ENCODE peak calls at places on chromosomes 5 and 9, in eight cellular contexts. Z is IMR-90, N is breast epithelium, I is tibial nerve, O is HCT116, Y is GM12892, G is adrenal gland, C is A549. W is an unnamed sample.
A peak's percentile ranks its signal among the peaks of the same experiment; 100 is the strongest.

GRCh38 chr9:17330097-17330496 is 195.3 kb downstream of the CNTLN start:
- DNase-seq in Z (peak; percentile 46), N (no peak), I (no peak), O (no peak), Y (no peak), G (no peak), C (no peak), W (no peak)

GRCh38 chr9:462611-463010 is 247.9 kb downstream of the DOCK8 start:
- DNase-seq in Z (no peak), N (no peak), I (no peak), O (no peak), Y (no peak), G (no peak), C (no peak), W (no peak)

GRCh38 chr5:111262815-111263214 is 38.6 kb downstream of the CAMK4 start:
- DNase-seq in Z (no peak), N (no peak), I (no peak), O (no peak), Y (no peak), G (no peak), C (no peak), W (no peak)

GRCh38 chr5:10355071-10355889 is 1.8 kb downstream of the MARCHF6 start:
- DNase-seq in Z (peak; percentile 71), N (no peak), I (no peak), O (no peak), Y (no peak), G (no peak), C (no peak), W (no peak)

GRCh38 chr9:136865768-136866103 is 372 bp downstream of the EDF1 start:
- DNase-seq in Z (no peak), N (peak; percentile 52), I (no peak), O (no peak), Y (no peak), G (peak; percentile 47), C (no peak), W (no peak)

GRCh38 chr9:13841801-13842462 is 472.0 kb downstream of the NFIB start:
- DNase-seq in Z (no peak), N (no peak), I (no peak), O (no peak), Y (no peak), G (no peak), C (no peak), W (no peak)

GRCh38 chr5:128199104-128199503 is 115.5 kb downstream of the SLC12A2 start:
- DNase-seq in Z (peak; percentile 76), N (no peak), I (no peak), O (peak; percentile 51), Y (no peak), G (no peak), C (peak; percentile 47), W (no peak)

GRCh38 chr5:11298877-11299276 is 537.8 kb upstream of the DAP start:
- DNase-seq in Z (no peak), N (no peak), I (no peak), O (no peak), Y (no peak), G (no peak), C (no peak), W (no peak)

GRCh38 chr5:53039855-53040254 is 50.7 kb downstream of the ITGA2 start:
- DNase-seq in Z (no peak), N (no peak), I (no peak), O (no peak), Y (no peak), G (no peak), C (no peak), W (no peak)

GRCh38 chr9:113631093-113631765 is 167.7 kb downstream of the RGS3 start:
- DNase-seq in Z (no peak), N (peak; percentile 25), I (no peak), O (no peak), Y (no peak), G (peak; percentile 13), C (no peak), W (no peak)

GRCh38 chr9:129863059-129863690 is 27.9 kb downstream of the USP20 start:
- DNase-seq in Z (peak; percentile 81), N (no peak), I (no peak), O (no peak), Y (no peak), G (no peak), C (no peak), W (no peak)

GRCh38 chr5:36240779-36241635 is 718 bp downstream of the NADK2 start:
- DNase-seq in Z (peak; percentile 59), N (peak; percentile 54), I (peak; percentile 38), O (no peak), Y (peak; percentile 26), G (peak; percentile 68), C (peak; percentile 60), W (peak; percentile 21)
- TF ChIP-seq POLR2A in Z (no peak), N (no peak), I (no peak), O (no peak), Y (no peak), G (no peak), C (no peak), W (no peak)

GRCh38 chr5:116574682-116575634 is at the start of gene SEMA6A:
- DNase-seq in Z (peak; percentile 75), N (peak; percentile 85), I (peak; percentile 80), O (peak; percentile 95), Y (peak; percentile 71), G (peak; percentile 94), C (peak; percentile 82), W (peak; percentile 21)

GRCh38 chr5:116573279-116573616 is 1.4 kb downstream of the SEMA6A start:
- DNase-seq in Z (no peak), N (peak; percentile 54), I (no peak), O (no peak), Y (peak; percentile 33), G (peak; percentile 52), C (peak; percentile 7), W (no peak)

GRCh38 chr5:116575635-116576042 is 1.0 kb upstream of the SEMA6A start:
- DNase-seq in Z (no peak), N (no peak), I (no peak), O (no peak), Y (no peak), G (no peak), C (no peak), W (no peak)

GRCh38 chr5:116572375-116573278 is 2.0 kb downstream of the SEMA6A start:
- DNase-seq in Z (no peak), N (peak; percentile 57), I (no peak), O (no peak), Y (no peak), G (peak; percentile 67), C (peak; percentile 5), W (no peak)

DNA sequence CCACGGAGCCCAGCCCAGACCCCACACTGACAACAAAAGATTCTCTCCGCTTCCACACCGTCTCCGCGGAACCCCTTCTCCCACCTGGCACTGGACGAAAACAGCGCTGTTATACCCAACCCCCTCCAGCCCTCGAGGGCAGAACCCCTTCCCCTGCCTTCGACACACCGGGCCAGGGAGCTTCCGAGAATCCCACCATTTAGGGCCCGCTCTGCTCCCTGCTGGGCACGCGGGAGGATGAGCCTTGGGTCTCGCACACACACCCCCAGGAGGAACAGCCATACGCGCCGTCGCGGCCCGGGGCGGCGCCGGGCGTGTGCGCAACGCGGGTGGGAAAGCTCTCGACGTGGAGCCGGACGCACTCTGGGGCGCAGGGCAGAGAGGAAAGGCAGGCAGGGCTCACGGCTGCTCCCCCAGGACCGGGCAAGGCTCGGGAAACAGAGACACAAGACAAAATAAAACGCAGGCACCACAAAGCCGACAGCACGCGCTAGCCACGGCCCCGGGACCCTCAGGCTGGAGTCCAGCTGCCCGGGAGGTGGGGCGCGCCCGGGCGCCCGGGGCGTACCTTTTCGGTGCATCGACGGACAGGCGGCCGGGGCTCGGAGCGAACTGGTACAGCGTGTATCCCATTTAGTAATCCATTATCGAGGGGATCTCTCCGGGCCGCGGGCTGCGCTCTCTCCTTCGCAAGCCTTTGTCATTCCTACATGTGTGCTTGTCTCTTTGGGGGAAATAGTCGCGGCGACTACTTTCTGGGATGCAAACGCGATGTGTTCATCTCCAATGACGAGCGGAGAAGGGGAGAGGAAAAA is 799 bp downstream of the SEMA6A start:
- DNase-seq in Z (no peak), N (no peak), I (no peak), O (no peak), Y (no peak), G (peak; percentile 28), C (peak; percentile 7), W (no peak)
- TF ChIP-seq POLR2A in Z (no peak), N (no peak), I (no peak), O (no peak), Y (no peak), G (no peak), C (no peak), W (no peak)

DNA sequence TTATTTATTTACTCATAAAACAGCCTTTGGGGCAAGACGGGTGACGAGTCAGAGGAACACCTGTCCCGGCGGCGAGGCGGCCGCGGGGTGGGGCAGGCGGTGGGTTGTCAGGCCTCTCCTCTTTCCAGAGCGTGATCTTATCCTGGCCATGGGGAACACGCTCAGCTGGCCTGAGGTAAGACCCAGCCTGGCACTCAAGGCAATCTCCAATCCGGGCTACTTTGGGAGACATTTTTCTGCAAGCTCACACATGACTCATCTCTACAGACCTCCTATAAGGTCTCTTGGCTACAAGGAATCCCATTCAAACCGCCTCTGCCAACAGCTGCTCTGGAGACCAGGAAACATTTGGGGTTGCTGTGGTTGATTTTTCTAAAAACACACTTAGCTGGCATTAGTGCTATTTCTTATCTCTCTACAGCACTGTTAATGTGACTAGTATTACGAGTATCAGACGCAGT is 6.2 kb downstream of the RAPGEF1 start:
- DNase-seq in Z (peak; percentile 96), N (no peak), I (no peak), O (no peak), Y (no peak), G (peak; percentile 78), C (peak; percentile 88), W (no peak)
- TF ChIP-seq POLR2A in Z (no peak), N (no peak), I (no peak), O (no peak), Y (peak; percentile 37), G (no peak), C (no peak), W (no peak)

DNA sequence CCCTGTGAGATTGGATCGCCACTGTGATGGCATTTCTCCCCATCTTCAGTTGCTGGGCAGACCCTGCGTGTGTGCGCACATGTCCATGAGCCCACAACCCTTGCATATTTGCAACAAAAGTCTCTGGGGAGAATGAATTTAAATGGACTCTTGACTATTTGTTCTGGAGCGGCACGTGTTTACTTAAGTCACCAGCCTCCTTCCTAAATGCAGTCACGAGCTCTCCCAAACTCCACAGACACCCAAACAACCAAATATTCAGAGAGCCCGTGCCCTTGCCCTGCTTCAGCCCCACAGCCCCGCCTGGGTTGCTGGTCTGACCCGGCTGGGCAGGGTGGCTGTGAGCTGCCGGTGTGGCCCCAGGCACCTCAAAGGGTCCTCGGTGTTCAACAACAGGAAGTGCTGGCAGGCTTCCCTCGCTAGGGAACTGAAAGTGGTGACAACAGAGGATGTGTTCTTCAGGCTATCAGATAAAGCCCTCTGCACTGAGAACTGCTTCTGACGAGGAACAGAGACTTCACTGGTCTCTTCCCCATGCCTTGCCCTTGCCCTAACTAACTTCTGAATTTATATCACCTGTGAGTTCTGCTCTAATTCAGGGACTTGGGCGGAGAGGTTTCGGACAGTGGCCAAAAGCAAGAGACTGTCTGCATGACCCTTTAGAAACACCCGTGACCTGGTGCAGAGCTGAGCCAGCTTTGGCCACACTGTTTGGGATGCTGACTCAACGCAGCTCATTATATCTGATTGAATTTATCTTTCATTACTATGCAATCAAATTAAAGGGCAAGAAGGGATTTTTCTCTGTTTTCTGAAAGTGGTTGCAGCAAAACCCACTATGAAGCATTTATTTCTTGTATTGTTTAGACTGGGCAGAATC is 19.2 kb upstream of the CD180 start:
- DNase-seq in Z (peak; percentile 13), N (peak; percentile 73), I (peak; percentile 77), O (no peak), Y (peak; percentile 62), G (peak; percentile 75), C (no peak), W (peak; percentile 55)
- TF ChIP-seq POLR2A in Z (no peak), N (no peak), I (peak; percentile 24), O (no peak), Y (no peak), G (no peak), C (no peak), W (peak; percentile 38)

W was measured in esophagus squamous epithelium.